ENCODE peak calls at places on chromosomes 11 and 22, in four cellular contexts. One of them, this sample, is unnamed.

GRCh38 chr11:95086116-95086515 is 3.5 kb upstream of the ENDOD1 start:
- DNase-seq in cardiac muscle cell: no peak
- DNase-seq in DND-41: no peak
- DNase-seq in fibroblast of lung: no peak
- DNase-seq in this sample: no peak

GRCh38 chr11:47161134-47161854 is 15.4 kb downstream of the ARFGAP2 start:
- DNase-seq in DND-41: peak; percentile 66
- DNase-seq in fibroblast of lung: peak; percentile 56
- DNase-seq in cardiac muscle cell: peak; percentile 80
- DNase-seq in this sample: peak; percentile 74

GRCh38 chr11:110156503-110156902 is 63.3 kb downstream of the ZC3H12C start:
- DNase-seq in fibroblast of lung: no peak
- DNase-seq in cardiac muscle cell: no peak
- DNase-seq in DND-41: no peak
- DNase-seq in this sample: no peak

GRCh38 chr11:72239849-72240460 is 4.0 kb downstream of the PHOX2A start:
- DNase-seq in DND-41: no peak
- DNase-seq in fibroblast of lung: peak; percentile 11
- DNase-seq in cardiac muscle cell: peak; percentile 55
- DNase-seq in this sample: peak; percentile 38

GRCh38 chr11:78325274-78325781 is 92.3 kb downstream of the GAB2 start:
- DNase-seq in fibroblast of lung: peak; percentile 14
- DNase-seq in DND-41: peak; percentile 62
- DNase-seq in cardiac muscle cell: no peak
- DNase-seq in this sample: no peak

GRCh38 chr11:78418584-78419211 is 1.1 kb upstream of the GAB2 start:
- DNase-seq in cardiac muscle cell: no peak
- DNase-seq in fibroblast of lung: no peak
- DNase-seq in DND-41: no peak
- DNase-seq in this sample: no peak

GRCh38 chr11:128501576-128502549 is 85.5 kb downstream of the ETS1 start:
- DNase-seq in fibroblast of lung: peak; percentile 96
- DNase-seq in cardiac muscle cell: peak; percentile 91
- DNase-seq in DND-41: no peak
- DNase-seq in this sample: peak; percentile 12

GRCh38 chr11:45045692-45046471 is 95.2 kb upstream of the TP53I11 start:
- DNase-seq in DND-41: no peak
- DNase-seq in fibroblast of lung: peak; percentile 48
- DNase-seq in cardiac muscle cell: peak; percentile 79
- DNase-seq in this sample: peak; percentile 30

GRCh38 chr11:76626921-76627391 is 43.6 kb downstream of the LRRC32 start:
- DNase-seq in DND-41: peak; percentile 12
- DNase-seq in fibroblast of lung: peak; percentile 89
- DNase-seq in cardiac muscle cell: peak; percentile 63
- DNase-seq in this sample: peak; percentile 1

GRCh38 chr11:78192223-78192719 is 3.6 kb downstream of the USP35 start:
- DNase-seq in fibroblast of lung: no peak
- DNase-seq in cardiac muscle cell: no peak
- DNase-seq in DND-41: no peak
- DNase-seq in this sample: no peak

GRCh38 chr22:41968601-41969000 is 642 bp upstream of the SEPTIN3 start:
- DNase-seq in DND-41: no peak
- DNase-seq in fibroblast of lung: no peak
- DNase-seq in cardiac muscle cell: peak; percentile 42
- DNase-seq in this sample: no peak

GRCh38 chr22:47450876-47451475 is 688.5 kb downstream of the TBC1D22A start:
- DNase-seq in cardiac muscle cell: no peak
- DNase-seq in DND-41: no peak
- DNase-seq in fibroblast of lung: no peak
- DNase-seq in this sample: no peak

GRCh38 chr22:26770624-26771023 is 113.2 kb downstream of the MIAT start:
- DNase-seq in cardiac muscle cell: peak; percentile 90
- DNase-seq in fibroblast of lung: peak; percentile 67
- DNase-seq in DND-41: no peak
- DNase-seq in this sample: no peak

GRCh38 chr11:90916706-90917105 is 693.9 kb upstream of the CHORDC1 start:
- DNase-seq in DND-41: no peak
- DNase-seq in cardiac muscle cell: no peak
- DNase-seq in fibroblast of lung: no peak
- DNase-seq in this sample: no peak

DNA sequence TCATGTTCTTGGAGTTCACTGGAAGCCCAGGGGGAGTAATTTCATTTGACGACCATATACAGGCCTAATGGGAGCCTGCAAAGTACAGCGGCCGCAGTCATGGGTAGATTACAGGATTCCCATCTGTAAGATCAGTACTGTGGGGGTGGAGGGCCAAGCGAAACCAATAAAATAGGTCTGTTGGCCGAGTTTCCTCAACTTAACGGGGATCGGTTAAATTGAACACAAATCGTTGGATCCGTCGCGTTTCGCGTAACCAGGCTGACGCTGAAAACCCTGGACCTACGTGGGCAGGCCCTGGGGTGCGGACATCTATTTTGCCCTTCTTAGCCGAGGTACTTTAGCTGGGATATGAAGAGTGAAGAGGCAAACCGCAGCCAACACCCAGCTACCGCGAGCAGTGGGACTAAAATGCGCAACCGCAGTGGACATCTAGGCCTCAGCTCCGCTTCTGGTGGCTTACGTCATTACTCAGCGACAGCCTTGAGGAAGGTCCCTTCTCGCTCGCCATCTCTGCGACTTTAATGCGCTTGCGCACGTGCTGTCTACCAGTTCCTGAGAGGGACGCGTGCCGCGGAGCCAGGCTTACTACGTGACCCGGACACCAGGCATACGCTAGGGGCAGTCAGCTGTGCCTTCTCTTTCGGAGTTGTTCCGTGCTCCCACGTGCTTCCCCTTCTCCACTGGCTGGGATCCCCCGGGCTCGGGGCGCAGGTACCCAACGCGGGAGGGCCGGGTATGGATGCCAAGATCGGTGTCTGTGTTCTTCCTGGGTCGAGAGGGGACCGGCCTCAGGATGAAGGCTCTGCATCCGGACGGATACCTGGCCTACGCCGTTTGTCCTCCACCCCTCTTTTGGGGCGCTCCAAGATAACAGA is at the start of gene NAT10:
- DNase-seq in fibroblast of lung: peak; percentile 98
- DNase-seq in cardiac muscle cell: peak; percentile 99
- DNase-seq in DND-41: peak; percentile 97
- DNase-seq in this sample: peak; percentile 93
- TF ChIP-seq CTCF in fibroblast of lung: peak; percentile 15
- TF ChIP-seq CTCF in cardiac muscle cell: peak; percentile 16
- TF ChIP-seq CTCF in DND-41: peak; percentile 23
- TF ChIP-seq CTCF in this sample: no peak

DNA sequence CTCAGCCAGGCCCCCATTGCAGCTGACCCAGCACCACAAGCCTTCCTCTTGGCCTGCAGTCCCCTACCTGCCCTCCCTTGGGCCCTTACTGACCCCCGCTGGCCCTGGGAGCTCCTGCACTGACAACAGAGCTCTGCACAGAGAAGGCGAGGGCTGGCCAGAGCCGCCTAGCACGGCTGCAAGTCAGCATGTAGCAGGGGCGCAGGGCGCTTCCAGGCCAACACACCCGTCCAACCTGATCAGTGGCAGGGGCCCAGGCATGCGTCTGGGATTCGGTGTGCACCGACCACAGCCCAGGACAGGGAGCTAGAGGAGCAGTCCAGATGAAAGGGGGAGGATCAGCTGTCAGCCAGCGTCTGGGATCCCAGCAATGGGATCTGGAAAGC is 7.6 kb downstream of the WNT7B start:
- DNase-seq in DND-41: no peak
- DNase-seq in fibroblast of lung: no peak
- DNase-seq in cardiac muscle cell: peak; percentile 17
- DNase-seq in this sample: no peak
- TF ChIP-seq CTCF in DND-41: no peak
- TF ChIP-seq CTCF in fibroblast of lung: no peak
- TF ChIP-seq CTCF in cardiac muscle cell: no peak
- TF ChIP-seq CTCF in this sample: no peak

GRCh38 chr11:67642490-67643120 is 3.0 kb upstream of the TBX10 start:
- DNase-seq in cardiac muscle cell: no peak
- DNase-seq in DND-41: no peak
- DNase-seq in fibroblast of lung: no peak
- DNase-seq in this sample: no peak

GRCh38 chr11:67644472-67645418 is 5.2 kb upstream of the TBX10 start:
- DNase-seq in cardiac muscle cell: no peak
- DNase-seq in DND-41: no peak
- DNase-seq in fibroblast of lung: no peak
- DNase-seq in this sample: no peak

GRCh38 chr11:67642148-67642475 is 2.5 kb upstream of the TBX10 start:
- DNase-seq in fibroblast of lung: no peak
- DNase-seq in DND-41: no peak
- DNase-seq in cardiac muscle cell: no peak
- DNase-seq in this sample: no peak

GRCh38 chr11:67645521-67646457 is 4.7 kb downstream of the ACY3 start:
- DNase-seq in fibroblast of lung: no peak
- DNase-seq in cardiac muscle cell: no peak
- DNase-seq in DND-41: no peak
- DNase-seq in this sample: no peak

DNA sequence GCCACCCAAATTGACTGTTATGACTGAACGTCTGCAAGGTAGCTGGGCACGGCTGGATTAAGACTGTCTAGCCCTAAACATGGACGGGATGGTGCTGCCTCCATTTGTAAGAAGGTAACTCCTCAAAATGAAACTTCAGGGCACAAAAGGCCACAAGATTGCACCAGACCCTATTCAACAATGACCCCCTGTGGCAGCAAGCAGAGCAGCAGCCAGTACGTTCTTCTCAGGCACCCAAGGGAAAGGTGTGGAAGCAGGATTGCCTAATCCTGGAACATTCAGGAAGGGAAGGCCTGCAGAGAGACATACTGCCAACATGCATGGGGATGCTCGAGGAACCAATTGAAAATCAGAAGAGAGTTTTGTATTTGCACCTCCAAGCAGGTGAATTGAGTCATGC is 4.5 kb upstream of the TBX10 start:
- DNase-seq in DND-41: no peak
- DNase-seq in cardiac muscle cell: peak; percentile 27
- DNase-seq in fibroblast of lung: no peak
- DNase-seq in this sample: no peak
- TF ChIP-seq CTCF in DND-41: peak; percentile 66
- TF ChIP-seq CTCF in cardiac muscle cell: peak; percentile 24
- TF ChIP-seq CTCF in fibroblast of lung: peak; percentile 34
- TF ChIP-seq CTCF in this sample: no peak

GRCh38 chr11:87573708-87574107 is 536.0 kb downstream of the TMEM135 start:
- DNase-seq in cardiac muscle cell: no peak
- DNase-seq in DND-41: no peak
- DNase-seq in fibroblast of lung: no peak
- DNase-seq in this sample: no peak

DNA sequence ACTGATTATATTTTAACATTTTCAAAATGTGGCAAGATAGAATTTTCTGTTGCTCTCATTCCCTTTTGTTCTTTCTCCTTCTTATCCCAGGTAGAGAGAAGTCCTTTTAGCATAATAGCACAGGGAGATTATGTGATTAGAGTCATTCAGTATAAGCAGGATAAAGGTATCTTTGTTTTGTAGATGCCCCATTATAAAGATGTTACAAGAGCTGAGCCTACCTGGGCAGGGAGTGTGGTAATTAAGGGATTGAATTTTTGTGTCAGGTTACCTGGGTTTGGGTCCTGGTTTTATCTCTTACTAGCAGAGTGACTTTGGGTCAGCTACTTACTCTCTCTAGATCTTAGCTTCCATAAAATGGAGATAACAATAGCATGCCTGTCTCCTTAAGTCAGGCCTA is 536.5 kb downstream of the TMEM135 start:
- DNase-seq in cardiac muscle cell: no peak
- DNase-seq in DND-41: no peak
- DNase-seq in fibroblast of lung: no peak
- DNase-seq in this sample: no peak
- TF ChIP-seq CTCF in cardiac muscle cell: no peak
- TF ChIP-seq CTCF in DND-41: no peak
- TF ChIP-seq CTCF in fibroblast of lung: no peak
- TF ChIP-seq CTCF in this sample: no peak

DNA sequence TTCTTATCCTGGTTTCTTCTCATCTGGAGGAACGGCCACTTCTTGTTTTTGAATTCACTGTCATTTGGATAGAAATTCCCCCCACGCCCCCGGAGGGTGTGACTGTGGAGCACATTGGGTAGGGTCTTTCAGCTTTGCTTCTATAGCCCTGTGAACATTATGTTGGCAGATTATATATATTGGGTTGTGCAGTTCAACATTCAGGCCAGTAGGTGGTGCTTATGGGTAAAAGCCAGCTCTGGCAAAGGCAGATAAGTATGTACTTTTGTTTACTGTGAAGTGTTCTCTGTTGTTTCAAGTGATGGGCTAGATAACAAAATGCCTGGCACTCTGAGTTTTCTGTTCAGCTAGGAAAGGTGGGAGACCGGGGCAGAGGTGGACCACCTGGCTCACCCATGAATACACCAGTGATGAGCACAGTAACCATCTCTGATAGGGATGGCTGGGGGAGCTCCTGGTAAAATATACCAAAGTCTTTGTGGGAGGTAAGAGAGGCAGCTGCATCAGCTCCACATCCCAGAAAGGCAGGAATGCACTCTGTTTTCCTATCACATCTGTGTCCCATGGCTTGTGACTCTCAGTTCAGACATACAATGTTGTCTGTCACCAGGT is 1348.2 kb upstream of the RAG2 start:
- DNase-seq in fibroblast of lung: peak; percentile 27
- DNase-seq in cardiac muscle cell: peak; percentile 75
- DNase-seq in DND-41: peak; percentile 42
- DNase-seq in this sample: peak; percentile 54
- TF ChIP-seq CTCF in fibroblast of lung: peak; percentile 88
- TF ChIP-seq CTCF in cardiac muscle cell: peak; percentile 76
- TF ChIP-seq CTCF in DND-41: peak; percentile 82
- TF ChIP-seq CTCF in this sample: peak; percentile 85

GRCh38 chr11:116581349-116581748 is 191.4 kb downstream of the BUD13 start:
- DNase-seq in fibroblast of lung: no peak
- DNase-seq in DND-41: no peak
- DNase-seq in cardiac muscle cell: no peak
- DNase-seq in this sample: no peak
- TF ChIP-seq CTCF in fibroblast of lung: no peak
- TF ChIP-seq CTCF in DND-41: no peak
- TF ChIP-seq CTCF in cardiac muscle cell: no peak
- TF ChIP-seq CTCF in this sample: no peak

GRCh38 chr11:73902303-73902702 is 25.5 kb downstream of the PAAF1 start:
- DNase-seq in DND-41: no peak
- DNase-seq in cardiac muscle cell: no peak
- DNase-seq in fibroblast of lung: no peak
- DNase-seq in this sample: no peak

GRCh38 chr11:73912045-73912444 is 35.2 kb downstream of the PAAF1 start:
- DNase-seq in DND-41: no peak
- DNase-seq in fibroblast of lung: no peak
- DNase-seq in cardiac muscle cell: no peak
- DNase-seq in this sample: no peak

GRCh38 chr11:73907191-73907590 is 30.4 kb downstream of the PAAF1 start:
- DNase-seq in cardiac muscle cell: peak; percentile 21
- DNase-seq in DND-41: no peak
- DNase-seq in fibroblast of lung: peak; percentile 50
- DNase-seq in this sample: no peak
- TF ChIP-seq CTCF in cardiac muscle cell: peak; percentile 4
- TF ChIP-seq CTCF in DND-41: no peak
- TF ChIP-seq CTCF in fibroblast of lung: peak; percentile 5
- TF ChIP-seq CTCF in this sample: no peak

GRCh38 chr11:117855452-117855851 is 21.0 kb downstream of the FXYD6 start:
- DNase-seq in fibroblast of lung: no peak
- DNase-seq in cardiac muscle cell: no peak
- DNase-seq in DND-41: no peak
- DNase-seq in this sample: no peak
- TF ChIP-seq CTCF in fibroblast of lung: no peak
- TF ChIP-seq CTCF in cardiac muscle cell: no peak
- TF ChIP-seq CTCF in DND-41: no peak
- TF ChIP-seq CTCF in this sample: no peak

GRCh38 chr11:2120359-2121100 is 18.7 kb downstream of the IGF2 start:
- DNase-seq in fibroblast of lung: peak; percentile 15
- DNase-seq in DND-41: no peak
- DNase-seq in cardiac muscle cell: no peak
- DNase-seq in this sample: no peak
- TF ChIP-seq CTCF in fibroblast of lung: no peak
- TF ChIP-seq CTCF in DND-41: no peak
- TF ChIP-seq CTCF in cardiac muscle cell: no peak
- TF ChIP-seq CTCF in this sample: no peak

This sample was measured in endothelial cell.